ENCODE peak calls at places on chromosomes 11 and 22, in ten cellular contexts. D is RWPE1; I is cardiac muscle cell; B is CD4-positive, alpha-beta T cell; F is DND-41; G is Panc1; U is mammary epithelial cell; K is tibial artery; N is suprapubic skin; Y is fibroblast of lung. Q is an unnamed sample.

GRCh38 chr11:102004220-102004619 is 43.0 kb upstream of the CFAP300 start:
- DNase-seq in K (no peak), D (no peak), U (no peak), N (no peak), F (no peak), G (no peak), Y (no peak), B (no peak), I (no peak), Q (no peak)

GRCh38 chr11:47330002-47330911 is 22.2 kb downstream of the MYBPC3 start:
- DNase-seq in Y (no peak), U (no peak), G (no peak), F (no peak), B (no peak), D (no peak), N (no peak), K (no peak), I (no peak), Q (peak; percentile 57)

GRCh38 chr11:61334434-61335354 is 1.7 kb downstream of the TKFC start:
- DNase-seq in D (peak; percentile 51), K (no peak), Y (peak; percentile 56), B (no peak), F (no peak), N (no peak), I (no peak), G (no peak), U (peak; percentile 45), Q (no peak)

GRCh38 chr11:115425243-115425642 is 79.0 kb downstream of the CADM1 start:
- DNase-seq in K (no peak), I (no peak), F (no peak), D (no peak), N (no peak), Y (no peak), U (no peak), G (no peak), B (no peak), Q (no peak)

GRCh38 chr22:46595545-46595944 is 24.6 kb upstream of the GRAMD4 start:
- DNase-seq in I (no peak), G (no peak), F (no peak), N (no peak), B (no peak), D (no peak), K (no peak), Y (no peak), U (no peak), Q (no peak)

GRCh38 chr11:36077886-36078685 is 134.2 kb downstream of the LDLRAD3 start:
- DNase-seq in Y (no peak), N (no peak), D (no peak), I (peak; percentile 55), F (no peak), G (no peak), B (no peak), K (no peak), U (peak; percentile 27), Q (no peak)

GRCh38 chr22:25364736-25365241 is 145.3 kb downstream of the CRYBB2 start:
- DNase-seq in N (peak; percentile 55), F (no peak), I (no peak), G (no peak), B (no peak), K (peak; percentile 18), Y (no peak), U (no peak), D (no peak), Q (no peak)

GRCh38 chr11:102971766-102972165 is 16.2 kb upstream of the MMP13 start:
- DNase-seq in F (no peak), N (no peak), B (no peak), D (no peak), K (no peak), U (peak; percentile 23), G (no peak), I (no peak), Y (peak; percentile 62), Q (no peak)

GRCh38 chr11:2395856-2396255 is 4.7 kb upstream of the TSSC4 start:
- DNase-seq in U (no peak), G (no peak), D (no peak), I (no peak), N (no peak), K (no peak), F (no peak), B (no peak), Y (no peak), Q (no peak)

GRCh38 chr11:2395211-2395730 is 5.3 kb upstream of the TSSC4 start:
- DNase-seq in D (no peak), Y (no peak), G (no peak), N (no peak), B (no peak), K (no peak), U (no peak), I (no peak), F (no peak), Q (no peak)

GRCh38 chr11:2393111-2393868 is 7.3 kb upstream of the TSSC4 start:
- DNase-seq in G (no peak), U (no peak), B (no peak), N (no peak), F (no peak), Y (no peak), K (no peak), D (no peak), I (no peak), Q (no peak)

GRCh38 chr11:2394818-2395105 is 5.8 kb upstream of the TSSC4 start:
- DNase-seq in K (no peak), U (no peak), I (no peak), D (no peak), B (no peak), N (no peak), F (no peak), G (no peak), Y (no peak), Q (no peak)

GRCh38 chr11:2393941-2394817 is 6.4 kb upstream of the TSSC4 start:
- DNase-seq in I (no peak), N (no peak), Y (no peak), K (no peak), F (no peak), U (no peak), B (no peak), G (no peak), D (no peak), Q (no peak)
- H3K27ac ChIP-seq in I (no peak overlapping the region), N (no peak overlapping the region), Y (no peak overlapping the region), K (peak overlapping the region; percentile 8), F (no peak overlapping the region), U (no peak overlapping the region), B (no peak overlapping the region), G (no peak overlapping the region), D (peak overlapping the region; percentile 99), Q (no peak overlapping the region)

GRCh38 chr11:125941606-125942275 is 4.1 kb upstream of the VSIG10L2 start:
- DNase-seq in I (peak; percentile 66), B (peak; percentile 33), G (no peak), F (peak; percentile 63), U (peak; percentile 17), K (no peak), Y (peak; percentile 10), D (peak; percentile 50), N (peak; percentile 63), Q (peak; percentile 64)
- TF ChIP-seq CTCF in I (peak; percentile 82), B (peak; percentile 62), G (peak; percentile 95), F (peak; percentile 84), U (peak; percentile 80), K (peak; percentile 30), Y (peak; percentile 37), D (peak; percentile 42), N (peak; percentile 72), Q (peak; percentile 24)

GRCh38 chr11:2844996-2845395 is 40.6 kb downstream of the CDKN1C start:
- DNase-seq in Y (no peak), N (no peak), D (no peak), G (no peak), F (no peak), U (no peak), B (no peak), I (no peak), K (no peak), Q (no peak)

GRCh38 chr11:2843551-2843950 is 42.0 kb downstream of the CDKN1C start:
- DNase-seq in N (no peak), I (no peak), K (no peak), F (no peak), G (no peak), U (no peak), D (no peak), Y (no peak), B (no peak), Q (no peak)

GRCh38 chr11:2844116-2844515 is 41.5 kb downstream of the CDKN1C start:
- DNase-seq in K (no peak), U (peak; percentile 27), Y (peak; percentile 36), N (no peak), I (no peak), B (no peak), F (peak; percentile 54), G (no peak), D (peak; percentile 33), Q (no peak)

GRCh38 chr11:2841411-2842190 is 44.0 kb downstream of the CDKN1C start:
- DNase-seq in U (no peak), F (no peak), K (no peak), D (no peak), N (no peak), G (no peak), Y (no peak), B (no peak), I (no peak), Q (no peak)

GRCh38 chr11:2842876-2843275 is 42.7 kb downstream of the CDKN1C start:
- DNase-seq in B (no peak), D (no peak), F (no peak), G (no peak), I (no peak), Y (no peak), U (no peak), K (no peak), N (no peak), Q (no peak)
- H3K27ac ChIP-seq in B (no peak overlapping the region), D (no peak overlapping the region), F (no peak overlapping the region), G (no peak overlapping the region), I (no peak overlapping the region), Y (no peak overlapping the region), U (no peak overlapping the region), K (no peak overlapping the region), N (no peak overlapping the region), Q (no peak overlapping the region)

GRCh38 chr11:87460842-87461637 is 423.3 kb downstream of the TMEM135 start:
- DNase-seq in G (no peak), Y (no peak), D (no peak), K (no peak), B (no peak), I (no peak), F (no peak), N (no peak), U (no peak), Q (no peak)

GRCh38 chr11:87460269-87460668 is 422.5 kb downstream of the TMEM135 start:
- DNase-seq in G (no peak), B (no peak), I (no peak), K (no peak), Y (no peak), U (no peak), F (no peak), N (no peak), D (no peak), Q (no peak)

GRCh38 chr11:87466228-87466627 is 428.5 kb downstream of the TMEM135 start:
- DNase-seq in K (no peak), U (no peak), N (no peak), F (no peak), Y (no peak), B (no peak), G (no peak), D (no peak), I (no peak), Q (no peak)

GRCh38 chr11:87462171-87462570 is 424.4 kb downstream of the TMEM135 start:
- DNase-seq in N (no peak), U (no peak), K (no peak), F (no peak), Y (no peak), D (no peak), I (no peak), G (no peak), B (no peak), Q (no peak)

GRCh38 chr11:87463486-87464102 is 425.9 kb downstream of the TMEM135 start:
- DNase-seq in U (peak; percentile 54), F (no peak), I (peak; percentile 60), D (peak; percentile 51), N (no peak), G (peak; percentile 17), K (no peak), Y (peak; percentile 29), B (no peak), Q (no peak)
- TF ChIP-seq CTCF in U (peak; percentile 42), F (peak; percentile 49), I (no peak), D (peak; percentile 26), N (no peak), G (peak; percentile 75), K (no peak), Y (peak; percentile 50), B (no peak), Q (no peak)